ENCODE peak calls at places on chromosome 5, in ten cellular contexts. C, S, J, U, V, Y, Z, I, O and T are unnamed samples.

GRCh38 chr5:96226941-96227552 is 206.0 kb downstream of the PCSK1 start:
- DNase-seq in C (peak; percentile 10), S (peak; percentile 92), J (peak; percentile 19), U (no peak), V (no peak), Y (no peak), Z (no peak), I (peak; percentile 95), O (peak; percentile 94), T (no peak)

GRCh38 chr5:1789838-1790462 is 9.7 kb downstream of the MRPL36 start:
- DNase-seq in C (no peak), S (no peak), J (no peak), U (no peak), V (no peak), Y (no peak), Z (no peak), I (peak; percentile 84), O (peak; percentile 82), T (no peak)

GRCh38 chr5:144467795-144468194 is 297.1 kb downstream of the KCTD16 start:
- DNase-seq in C (peak; percentile 87), S (peak; percentile 31), J (peak; percentile 39), U (peak; percentile 19), V (peak; percentile 56), Y (no peak), Z (no peak), I (peak; percentile 59), O (no peak), T (peak; percentile 18)

GRCh38 chr5:81391-82021 is 10.5 kb upstream of the PLEKHG4B start:
- DNase-seq in C (peak; percentile 50), S (no peak), J (no peak), U (no peak), V (no peak), Y (no peak), Z (no peak), I (no peak), O (no peak), T (no peak)

GRCh38 chr5:55177078-55177477 is 4.1 kb upstream of the CDC20B start:
- DNase-seq in C (no peak), S (no peak), J (no peak), U (no peak), V (no peak), Y (no peak), Z (no peak), I (no peak), O (no peak), T (no peak)

GRCh38 chr5:146001544-146002185 is 65.3 kb downstream of the SH3RF2 start:
- DNase-seq in C (no peak), S (no peak), J (no peak), U (no peak), V (no peak), Y (no peak), Z (no peak), I (no peak), O (no peak), T (no peak)

GRCh38 chr5:148841519-148841918 is 15.1 kb downstream of the ADRB2 start:
- DNase-seq in C (no peak), S (no peak), J (no peak), U (no peak), V (no peak), Y (no peak), Z (no peak), I (no peak), O (no peak), T (no peak)

GRCh38 chr5:103511554-103511885 is 51.1 kb downstream of the NUDT12 start:
- DNase-seq in C (no peak), S (no peak), J (peak; percentile 76), U (no peak), V (no peak), Y (no peak), Z (no peak), I (peak; percentile 66), O (peak; percentile 46), T (no peak)

GRCh38 chr5:141521244-141521781 is 32.4 kb downstream of the PCDHGC5 start:
- DNase-seq in C (peak; percentile 61), S (peak; percentile 99), J (peak; percentile 75), U (no peak), V (no peak), Y (peak; percentile 47), Z (no peak), I (peak; percentile 98), O (peak; percentile 97), T (peak; percentile 99)

DNA sequence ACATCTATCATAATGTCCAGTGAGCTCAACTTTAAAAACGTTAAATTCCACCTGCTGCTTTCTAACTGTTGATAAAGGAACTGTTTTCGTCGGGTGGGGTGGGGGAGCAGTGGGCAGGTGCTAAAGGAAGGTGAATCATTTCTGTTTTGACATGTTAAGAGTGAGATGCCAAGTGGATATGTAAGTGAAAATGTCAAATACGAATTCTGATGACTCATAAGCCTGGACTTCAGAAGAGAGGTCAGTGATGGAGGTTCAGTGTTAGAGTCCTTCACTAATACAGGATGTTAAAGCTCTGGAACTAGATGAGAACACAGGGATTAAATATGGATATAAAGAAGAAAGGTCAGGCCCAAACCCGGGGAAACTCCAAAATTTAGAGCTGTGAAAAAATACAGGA is 617.9 kb upstream of the CTNND2 start:
- DNase-seq in C (no peak), S (no peak), J (no peak), U (no peak), V (no peak), Y (no peak), Z (no peak), I (no peak), O (no peak), T (no peak)
- H3K4me3 ChIP-seq in C (no peak overlapping the region), S (no peak overlapping the region), J (no peak overlapping the region), U (no peak overlapping the region), V (no peak overlapping the region), Y (no peak overlapping the region), Z (no peak overlapping the region), I (no peak overlapping the region), O (no peak overlapping the region), T (no peak overlapping the region)

DNA sequence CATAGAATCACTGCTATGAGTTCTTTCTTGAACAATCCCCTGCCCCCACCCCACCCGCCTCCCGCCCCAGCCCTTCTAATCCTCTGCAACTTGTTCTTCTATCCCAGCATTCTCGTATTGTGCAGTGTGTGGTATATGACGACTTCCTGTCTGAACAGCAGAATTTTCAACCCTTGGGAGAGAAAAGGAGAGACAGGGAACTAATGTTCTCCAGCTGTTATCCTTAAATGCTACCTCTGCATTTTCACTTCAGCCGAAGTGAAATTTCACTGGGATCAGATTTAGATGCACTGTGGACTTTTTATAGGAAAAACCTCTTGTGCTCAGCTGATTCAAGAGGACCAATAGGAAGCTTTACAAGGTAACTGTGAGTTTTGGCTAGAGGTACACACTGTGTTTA is 2.2 kb downstream of the FBXL7 start:
- DNase-seq in C (no peak), S (no peak), J (no peak), U (no peak), V (no peak), Y (no peak), Z (no peak), I (peak; percentile 60), O (no peak), T (no peak)
- H3K4me3 ChIP-seq in C (peak overlapping the region; percentile 77), S (peak overlapping the region; percentile 64), J (no peak overlapping the region), U (no peak overlapping the region), V (peak overlapping the region; percentile 90), Y (no peak overlapping the region), Z (no peak overlapping the region), I (peak overlapping the region; percentile 84), O (peak overlapping the region; percentile 84), T (peak overlapping the region; percentile 93)

GRCh38 chr5:155728857-155729683 is 597.9 kb upstream of the SGCD start:
- DNase-seq in C (peak; percentile 75), S (no peak), J (no peak), U (no peak), V (peak; percentile 75), Y (no peak), Z (peak; percentile 11), I (peak; percentile 53), O (no peak), T (no peak)
- H3K4me3 ChIP-seq in C (peak overlapping the region; percentile 57), S (peak overlapping the region; percentile 31), J (peak overlapping the region; percentile 62), U (peak overlapping the region; percentile 16), V (peak overlapping the region; percentile 69), Y (no peak overlapping the region), Z (no peak overlapping the region), I (peak overlapping the region; percentile 66), O (no peak overlapping the region), T (peak overlapping the region; percentile 32)

GRCh38 chr5:135040331-135041144 is 6.5 kb upstream of the PITX1 start:
- DNase-seq in C (peak; percentile 75), S (no peak), J (no peak), U (no peak), V (peak; percentile 83), Y (no peak), Z (no peak), I (peak; percentile 47), O (no peak), T (no peak)

GRCh38 chr5:135038202-135038828 is 4.3 kb upstream of the PITX1 start:
- DNase-seq in C (peak; percentile 38), S (no peak), J (no peak), U (no peak), V (no peak), Y (no peak), Z (no peak), I (no peak), O (no peak), T (no peak)

GRCh38 chr5:135039526-135040296 is 5.7 kb upstream of the PITX1 start:
- DNase-seq in C (peak; percentile 67), S (no peak), J (no peak), U (no peak), V (peak; percentile 67), Y (no peak), Z (no peak), I (no peak), O (no peak), T (no peak)

GRCh38 chr5:135037519-135038201 is 3.6 kb upstream of the PITX1 start:
- DNase-seq in C (peak; percentile 46), S (no peak), J (no peak), U (no peak), V (no peak), Y (no peak), Z (no peak), I (no peak), O (no peak), T (no peak)

GRCh38 chr5:135038829-135039525 is 4.9 kb upstream of the PITX1 start:
- DNase-seq in C (peak; percentile 46), S (no peak), J (no peak), U (no peak), V (no peak), Y (no peak), Z (no peak), I (peak; percentile 22), O (no peak), T (no peak)
- H3K4me3 ChIP-seq in C (peak overlapping the region; percentile 37), S (no peak overlapping the region), J (peak overlapping the region; percentile 38), U (no peak overlapping the region), V (peak overlapping the region; percentile 58), Y (no peak overlapping the region), Z (no peak overlapping the region), I (no peak overlapping the region), O (peak overlapping the region; percentile 30), T (no peak overlapping the region)

DNA sequence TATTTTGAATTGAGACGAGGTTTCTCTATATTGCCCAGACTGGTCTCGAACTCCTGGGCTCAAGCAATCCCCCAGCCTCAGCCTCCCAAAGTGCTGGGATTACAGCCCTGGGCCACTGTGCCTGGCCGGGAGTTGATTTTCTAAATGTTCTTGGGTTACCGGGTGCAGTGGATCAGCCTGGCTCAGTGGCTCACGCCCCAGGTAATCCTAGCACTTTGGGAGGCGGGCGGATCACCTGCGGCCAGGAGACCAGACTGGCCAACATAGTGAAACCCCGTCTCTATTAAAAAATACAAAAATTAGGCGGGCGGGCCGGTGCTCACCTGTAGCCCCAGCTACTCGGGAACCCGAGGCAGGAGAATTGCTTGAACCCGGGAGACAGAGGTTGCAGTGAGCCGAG is 106.9 kb upstream of the LARP1 start:
- DNase-seq in C (no peak), S (no peak), J (no peak), U (no peak), V (no peak), Y (no peak), Z (no peak), I (no peak), O (no peak), T (no peak)
- H3K4me3 ChIP-seq in C (no peak overlapping the region), S (no peak overlapping the region), J (no peak overlapping the region), U (no peak overlapping the region), V (no peak overlapping the region), Y (no peak overlapping the region), Z (no peak overlapping the region), I (no peak overlapping the region), O (no peak overlapping the region), T (no peak overlapping the region)